ENCODE peak calls at places on chromosomes 6 and 20, in eight cellular contexts. I, P, A, H, F, X, N and B are unnamed samples.

GRCh38 chr6:89731924-89732568 is 87.5 kb downstream of the MDN1 start:
- DNase-seq in I (no peak), P (no peak), A (no peak), H (no peak), F (no peak), X (no peak), N (no peak), B (no peak)

GRCh38 chr6:142570221-142570671 is 268.4 kb downstream of the ADGRG6 start:
- DNase-seq in I (peak), P (no peak), A (peak), H (no peak), F (no peak), X (no peak), N (no peak), B (no peak)

GRCh38 chr6:116371384-116372209 is 850 bp downstream of the DSE start:
- DNase-seq in I (peak), P (peak), A (peak), H (peak), F (no peak), X (peak), N (no peak), B (peak)

GRCh38 chr6:132443206-132443605 is 41.9 kb upstream of the MOXD1 start:
- DNase-seq in I (peak), P (no peak), A (peak), H (no peak), F (no peak), X (no peak), N (no peak), B (no peak)

GRCh38 chr6:54856137-54856536 is 9.6 kb downstream of the FAM83B start:
- DNase-seq in I (no peak), P (no peak), A (no peak), H (no peak), F (no peak), X (no peak), N (peak), B (no peak)

GRCh38 chr6:170221753-170222400 is 69.0 kb downstream of the DLL1 start:
- DNase-seq in I (no peak), P (no peak), A (no peak), H (no peak), F (no peak), X (peak), N (no peak), B (no peak)

GRCh38 chr20:34111057-34111711 is 859 bp downstream of the EIF2S2 start:
- DNase-seq in I (peak), P (no peak), A (peak), H (no peak), F (no peak), X (no peak), N (peak), B (no peak)

GRCh38 chr6:36075656-36076055 is 48.0 kb downstream of the MAPK14 start:
- DNase-seq in I (no peak), P (no peak), A (no peak), H (peak), F (no peak), X (no peak), N (no peak), B (no peak)

GRCh38 chr6:159919011-159919511 is 28.3 kb downstream of the MAS1 start:
- DNase-seq in I (peak), P (no peak), A (peak), H (no peak), F (no peak), X (no peak), N (no peak), B (peak)

GRCh38 chr20:37295595-37295994 is 6.1 kb downstream of the MANBAL start:
- DNase-seq in I (peak), P (no peak), A (no peak), H (no peak), F (no peak), X (no peak), N (no peak), B (no peak)

GRCh38 chr20:3890410-3890751 is 1.2 kb downstream of the PANK2 start:
- DNase-seq in I (no peak), P (no peak), A (peak), H (no peak), F (no peak), X (no peak), N (no peak), B (peak)

GRCh38 chr6:32983493-32983848 is 15.1 kb downstream of the BRD2 start:
- DNase-seq in I (no peak), P (no peak), A (no peak), H (no peak), F (no peak), X (no peak), N (no peak), B (no peak)

GRCh38 chr6:109428889-109429477 is 11.4 kb downstream of the PPIL6 start:
- DNase-seq in I (peak), P (no peak), A (no peak), H (no peak), F (no peak), X (no peak), N (no peak), B (no peak)

GRCh38 chr20:14336667-14337066 is 745 bp downstream of the FLRT3 start:
- DNase-seq in I (peak), P (no peak), A (no peak), H (no peak), F (no peak), X (no peak), N (peak), B (peak)

GRCh38 chr20:43015566-43015965 is 174.1 kb downstream of the PTPRT start:
- DNase-seq in I (no peak), P (no peak), A (no peak), H (no peak), F (no peak), X (no peak), N (no peak), B (no peak)

GRCh38 chr6:87155920-87156600 is 695 bp downstream of the ZNF292 start:
- DNase-seq in I (peak), P (peak), A (peak), H (peak), F (peak), X (peak), N (peak), B (peak)

GRCh38 chr20:25859649-25860530 is 163.2 kb upstream of the ZNF337 start:
- DNase-seq in I (no peak), P (peak), A (peak), H (no peak), F (peak), X (peak), N (peak), B (peak)

GRCh38 chr6:136511397-136511796 is 38.8 kb downstream of the MAP7 start:
- DNase-seq in I (peak), P (no peak), A (no peak), H (no peak), F (no peak), X (no peak), N (no peak), B (no peak)

GRCh38 chr6:3398165-3398562 is 58.7 kb downstream of the SLC22A23 start:
- DNase-seq in I (no peak), P (no peak), A (no peak), H (no peak), F (no peak), X (no peak), N (no peak), B (no peak)

GRCh38 chr6:73803562-73804221 is 107.7 kb downstream of the CD109 start:
- DNase-seq in I (peak), P (peak), A (peak), H (peak), F (no peak), X (no peak), N (no peak), B (peak)

GRCh38 chr6:166400181-166400580 is 17.4 kb upstream of the MPC1 start:
- DNase-seq in I (no peak), P (no peak), A (no peak), H (no peak), F (no peak), X (no peak), N (no peak), B (no peak)

GRCh38 chr6:38192486-38192885 is 373.0 kb downstream of the ZFAND3 start:
- DNase-seq in I (no peak), P (no peak), A (no peak), H (no peak), F (no peak), X (no peak), N (no peak), B (no peak)

GRCh38 chr6:45084257-45084656 is 243.9 kb upstream of the RUNX2 start:
- DNase-seq in I (no peak), P (no peak), A (no peak), H (no peak), F (no peak), X (no peak), N (no peak), B (no peak)

GRCh38 chr6:30821862-30822784 is 62.2 kb upstream of the DDR1 start:
- DNase-seq in I (no peak), P (no peak), A (no peak), H (no peak), F (no peak), X (no peak), N (peak), B (peak)

GRCh38 chr20:20459726-20460125 is 91.8 kb downstream of the INSM1 start:
- DNase-seq in I (no peak), P (no peak), A (peak), H (no peak), F (no peak), X (no peak), N (no peak), B (no peak)

GRCh38 chr6:61200444-61200843 is 1085.6 kb downstream of the KHDRBS2 start:
- DNase-seq in I (no peak), P (no peak), A (no peak), H (no peak), F (no peak), X (no peak), N (no peak), B (no peak)

GRCh38 chr20:19492937-19493336 is 265.1 kb upstream of the RIN2 start:
- DNase-seq in I (no peak), P (peak), A (no peak), H (no peak), F (no peak), X (no peak), N (no peak), B (no peak)

GRCh38 chr20:46578745-46579144 is 28.3 kb upstream of the OCSTAMP start:
- DNase-seq in I (no peak), P (no peak), A (no peak), H (no peak), F (no peak), X (no peak), N (no peak), B (no peak)

GRCh38 chr20:50308513-50309279 is 118.1 kb downstream of the CEBPB start:
- DNase-seq in I (peak), P (no peak), A (peak), H (no peak), F (no peak), X (peak), N (no peak), B (peak)

GRCh38 chr6:168225471-168225901 is 94.1 kb downstream of the DACT2 start:
- DNase-seq in I (peak), P (no peak), A (no peak), H (no peak), F (no peak), X (no peak), N (no peak), B (peak)

GRCh38 chr6:18432180-18432579 is 45.0 kb downstream of the RNF144B start:
- DNase-seq in I (peak), P (no peak), A (peak), H (no peak), F (no peak), X (no peak), N (no peak), B (no peak)

GRCh38 chr6:11012295-11012754 is 31.8 kb downstream of the ELOVL2 start:
- DNase-seq in I (no peak), P (no peak), A (no peak), H (no peak), F (no peak), X (no peak), N (no peak), B (no peak)

GRCh38 chr6:125647391-125647790 is 102.0 kb upstream of the HEY2 start:
- DNase-seq in I (no peak), P (no peak), A (no peak), H (no peak), F (no peak), X (no peak), N (no peak), B (no peak)

GRCh38 chr6:37566209-37566859 is 66.6 kb upstream of the CCDC167 start:
- DNase-seq in I (no peak), P (peak), A (peak), H (peak), F (peak), X (peak), N (peak), B (peak)